ENCODE peak calls at places on chromosomes 13 and 19, in five cellular contexts. Y is head of caudate nucleus; S is glutamatergic neuron; J is cardiac muscle cell; C is activated naive CD4-positive, alpha-beta T cell. A is an unnamed sample.

GRCh38 chr19:48121909-48122371 is 11.3 kb upstream of the PLA2G4C start:
- DNase-seq in Y (no peak), J (peak; percentile 15), C (no peak), S (no peak), A (no peak)

GRCh38 chr13:35887028-35887666 is 244.0 kb downstream of the DCLK1 start:
- DNase-seq in S (peak; percentile 22), J (no peak), Y (no peak), C (no peak), A (no peak)

GRCh38 chr13:42247883-42248282 is 24.1 kb upstream of the AKAP11 start:
- DNase-seq in Y (no peak), S (no peak), C (no peak), J (no peak), A (no peak)

GRCh38 chr13:100675660-100676129 is 1.1 kb upstream of the TMTC4 start:
- DNase-seq in J (no peak), S (no peak), C (no peak), Y (no peak), A (no peak)

GRCh38 chr13:114115191-114115671 is 17.2 kb downstream of the RASA3 start:
- DNase-seq in C (no peak), J (no peak), Y (peak; percentile 21), S (no peak), A (no peak)

GRCh38 chr13:101520672-101521071 is 68.2 kb downstream of the ITGBL1 start:
- DNase-seq in J (no peak), C (no peak), S (no peak), Y (no peak), A (no peak)

GRCh38 chr13:106661236-106661635 is 93.3 kb upstream of the ARGLU1 start:
- DNase-seq in S (no peak), C (no peak), J (no peak), Y (no peak), A (no peak)

GRCh38 chr19:1258161-1258492 is 9.7 kb downstream of the MIDN start:
- DNase-seq in C (no peak), S (no peak), Y (no peak), J (no peak), A (no peak)

GRCh38 chr19:1130801-1131717 is 27.3 kb downstream of the GPX4 start:
- DNase-seq in Y (no peak), J (no peak), C (no peak), S (no peak), A (no peak)

GRCh38 chr19:35153701-35154534 is 617 bp upstream of the FXYD5 start:
- DNase-seq in J (peak; percentile 55), S (peak; percentile 74), C (peak; percentile 44), Y (no peak), A (no peak)

GRCh38 chr13:54226866-54227265 is 1198.3 kb downstream of the OLFM4 start:
- DNase-seq in S (no peak), J (no peak), C (no peak), Y (peak; percentile 28), A (no peak)

GRCh38 chr13:90800082-90800746 is 547.3 kb upstream of the MIR17HG start:
- DNase-seq in J (no peak), S (no peak), C (no peak), Y (peak; percentile 57), A (no peak)

GRCh38 chr13:76455960-76456359 is 430.2 kb downstream of the KCTD12 start:
- DNase-seq in J (no peak), S (no peak), C (no peak), Y (no peak), A (no peak)

GRCh38 chr13:94550030-94550738 is 45.8 kb downstream of the TGDS start:
- DNase-seq in Y (no peak), S (no peak), C (peak; percentile 39), J (no peak), A (no peak)

GRCh38 chr19:28018499-28018898 is 1194.5 kb downstream of the UQCRFS1 start:
- DNase-seq in C (no peak), Y (no peak), S (no peak), J (no peak), A (no peak)

GRCh38 chr19:15320118-15320517 is 12.2 kb downstream of the BRD4 start:
- DNase-seq in Y (no peak), C (no peak), J (no peak), S (no peak), A (no peak)

GRCh38 chr13:90933097-90933826 is 414.2 kb upstream of the MIR17HG start:
- DNase-seq in S (no peak), C (no peak), Y (no peak), J (no peak), A (no peak)